ENCODE peak calls at places on chromosomes 5 and 9, in ten cellular contexts. X is uterus; S is IMR-90; L is OCI-LY7; G is mucosa of descending colon; H is A549; Y is WTC11; F is epithelial cell of esophagus; I is psoas muscle; N is CD8-positive, alpha-beta T cell. W is an unnamed sample.

GRCh38 chr5:66186108-66186507 is 42.0 kb downstream of the SREK1 start:
- DNase-seq in X (no peak), S (no peak), L (peak), G (no peak), H (no peak), Y (no peak), F (no peak), I (no peak), N (no peak), W (no peak)

GRCh38 chr5:29744618-29745017 is 1448.9 kb upstream of the CDH6 start:
- DNase-seq in X (no peak), S (no peak), L (no peak), G (no peak), H (no peak), Y (no peak), F (no peak), I (no peak), N (no peak), W (no peak)

GRCh38 chr9:103872811-103873210 is 221.3 kb upstream of the SMC2 start:
- DNase-seq in X (no peak), S (no peak), L (no peak), G (no peak), H (no peak), Y (peak), F (no peak), I (no peak), N (no peak), W (no peak)

GRCh38 chr9:133967024-133967741 is 24.9 kb downstream of the VAV2 start:
- DNase-seq in X (no peak), S (no peak), L (no peak), G (no peak), H (no peak), Y (no peak), F (peak), I (no peak), N (no peak), W (peak)

GRCh38 chr5:170070556-170071412 is 34.9 kb upstream of the FOXI1 start:
- DNase-seq in X (no peak), S (peak), L (peak), G (no peak), H (peak), Y (peak), F (peak), I (no peak), N (no peak), W (peak)

GRCh38 chr5:154740957-154741356 is 14.2 kb upstream of the LARP1 start:
- DNase-seq in X (peak), S (peak), L (no peak), G (no peak), H (no peak), Y (no peak), F (no peak), I (peak), N (no peak), W (no peak)

GRCh38 chr9:18020254-18020745 is 441.4 kb downstream of the SH3GL2 start:
- DNase-seq in X (peak), S (no peak), L (no peak), G (no peak), H (no peak), Y (no peak), F (no peak), I (no peak), N (no peak), W (no peak)

GRCh38 chr9:127370651-127371648 is 26.0 kb upstream of the SLC2A8 start:
- DNase-seq in X (no peak), S (no peak), L (no peak), G (no peak), H (no peak), Y (no peak), F (no peak), I (no peak), N (no peak), W (no peak)

GRCh38 chr5:128966846-128967245 is 1.6 kb downstream of the SLC27A6 start:
- DNase-seq in X (no peak), S (no peak), L (no peak), G (no peak), H (no peak), Y (no peak), F (peak), I (no peak), N (no peak), W (peak)

GRCh38 chr5:150616024-150616470 is 24.4 kb upstream of the SYNPO start:
- DNase-seq in X (peak), S (no peak), L (no peak), G (peak), H (no peak), Y (no peak), F (no peak), I (peak), N (no peak), W (no peak)

GRCh38 chr9:14705079-14705478 is 11.8 kb upstream of the ZDHHC21 start:
- DNase-seq in X (no peak), S (no peak), L (no peak), G (no peak), H (no peak), Y (no peak), F (no peak), I (no peak), N (no peak), W (no peak)

GRCh38 chr5:148268556-148268955 is at the start of gene SPINK13:
- DNase-seq in X (no peak), S (peak), L (no peak), G (no peak), H (peak), Y (no peak), F (peak), I (no peak), N (no peak), W (peak)

GRCh38 chr5:124732891-124733670 is 13.4 kb downstream of the ZNF608 start:
- DNase-seq in X (no peak), S (no peak), L (no peak), G (no peak), H (no peak), Y (no peak), F (no peak), I (no peak), N (no peak), W (no peak)

DNA sequence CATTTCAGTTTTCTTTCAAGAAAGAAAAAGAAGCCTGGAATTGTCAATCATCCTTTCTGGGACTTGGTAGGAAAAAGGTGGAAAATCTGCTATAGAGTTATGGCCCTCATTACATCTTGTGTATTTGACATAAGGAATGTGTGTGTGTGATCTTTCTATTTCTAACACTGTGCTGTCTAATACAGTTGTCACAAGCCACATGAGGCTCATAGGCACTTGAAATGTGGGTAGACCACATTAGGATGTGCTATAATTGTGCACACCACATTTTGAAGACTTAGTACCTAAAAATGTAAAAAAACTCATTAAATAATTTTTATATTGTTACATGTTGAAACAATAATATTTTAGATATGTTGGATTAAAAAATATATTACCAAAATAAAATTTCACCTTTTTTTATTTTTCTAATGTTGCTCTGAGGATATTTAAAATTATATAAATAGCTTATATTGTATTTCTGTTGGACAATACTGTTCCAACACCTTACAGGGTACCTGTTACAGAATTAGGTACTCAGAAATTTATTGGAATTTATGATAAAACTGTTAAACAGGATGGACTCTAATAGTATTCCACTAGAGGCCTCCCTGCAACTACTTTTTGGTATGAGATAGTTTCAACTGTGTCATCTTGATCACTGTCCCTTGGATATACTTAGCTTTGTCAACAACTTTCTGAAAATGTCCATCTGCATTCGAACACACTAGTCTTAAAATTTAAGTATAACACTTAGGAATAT is 18.4 kb downstream of the MSANTD3 start:
- DNase-seq in X (no peak), S (no peak), L (no peak), G (no peak), H (no peak), Y (no peak), F (no peak), I (no peak), N (no peak), W (no peak)
- TF ChIP-seq CTCF in X (no peak), S (peak), L (peak), G (no peak), H (peak), Y (no peak), F (no peak), I (peak), N (no peak), W (no peak)

DNA sequence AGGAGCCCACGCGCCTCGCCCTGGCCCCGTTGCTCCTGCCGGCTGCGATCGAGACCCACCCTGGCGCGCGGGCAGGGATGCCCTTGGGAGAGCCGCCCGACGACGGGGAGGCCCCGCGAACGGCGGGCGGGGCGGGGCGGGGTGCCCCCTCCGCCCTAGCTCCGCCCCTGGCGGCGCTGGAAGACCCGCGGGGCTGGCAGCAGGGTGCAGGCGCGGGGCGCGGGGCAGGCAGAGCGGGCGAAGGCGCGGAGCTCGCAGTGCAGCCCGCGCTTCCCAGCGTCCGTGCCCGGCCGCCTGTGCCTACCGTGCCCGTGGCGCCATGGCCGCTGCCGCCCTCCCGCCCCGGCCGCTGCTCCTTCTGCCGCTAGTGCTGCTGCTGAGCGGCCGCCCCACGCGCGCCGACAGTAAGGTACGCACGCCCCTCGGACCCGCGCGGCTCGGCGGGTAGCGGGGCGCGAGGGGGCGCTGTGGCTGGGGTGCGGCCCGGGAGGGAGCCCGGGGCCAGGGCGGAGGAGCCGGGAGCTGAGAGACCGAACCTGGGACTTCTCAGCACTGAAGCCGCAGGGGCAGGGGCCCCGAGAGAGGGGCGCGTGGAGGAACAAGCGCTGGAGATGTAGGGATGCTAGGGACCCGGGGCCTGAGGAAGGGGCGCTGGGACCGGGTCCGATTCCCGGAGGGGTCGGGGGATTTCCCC is at the start of gene OLFML2A:
- DNase-seq in X (peak), S (no peak), L (peak), G (peak), H (peak), Y (peak), F (peak), I (no peak), N (no peak), W (no peak)
- TF ChIP-seq CTCF in X (peak), S (peak), L (peak), G (no peak), H (peak), Y (peak), F (no peak), I (peak), N (no peak), W (peak)

DNA sequence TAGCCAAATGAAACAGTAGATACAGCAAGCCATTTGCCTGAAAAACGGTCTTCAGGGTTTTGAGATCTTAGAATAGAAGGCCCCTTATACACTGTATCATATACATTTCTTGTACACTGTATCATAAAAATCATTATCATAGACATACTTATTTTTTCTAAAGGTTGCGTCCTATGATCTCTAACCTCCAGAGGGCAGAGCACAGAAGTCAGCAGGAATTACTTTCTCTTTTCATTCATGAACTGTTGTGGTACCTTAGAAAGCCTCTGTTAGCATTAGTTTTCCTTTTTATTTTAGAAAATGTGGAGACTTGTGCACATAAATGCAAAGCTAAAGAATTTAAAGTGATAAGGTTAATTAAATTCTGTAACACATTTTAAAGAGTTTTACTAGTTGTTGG is 115.4 kb downstream of the OXCT1 start:
- DNase-seq in X (no peak), S (no peak), L (peak), G (no peak), H (no peak), Y (no peak), F (no peak), I (no peak), N (no peak), W (no peak)
- TF ChIP-seq CTCF in X (no peak), S (no peak), L (peak), G (no peak), H (peak), Y (no peak), F (peak), I (no peak), N (no peak), W (no peak)

GRCh38 chr5:100749771-100750284 is 153.3 kb downstream of the ST8SIA4 start:
- DNase-seq in X (no peak), S (no peak), L (no peak), G (no peak), H (no peak), Y (no peak), F (no peak), I (no peak), N (no peak), W (no peak)
- TF ChIP-seq CTCF in X (no peak), S (no peak), L (no peak), G (no peak), H (no peak), Y (no peak), F (no peak), I (no peak), N (no peak), W (no peak)

GRCh38 chr9:98380065-98380681 is 124.7 kb upstream of the TBC1D2 start:
- DNase-seq in X (no peak), S (peak), L (peak), G (no peak), H (peak), Y (peak), F (peak), I (no peak), N (no peak), W (peak)

GRCh38 chr9:98381311-98382103 is 126.1 kb upstream of the TBC1D2 start:
- DNase-seq in X (no peak), S (no peak), L (peak), G (no peak), H (no peak), Y (no peak), F (no peak), I (no peak), N (no peak), W (no peak)

GRCh38 chr9:98385751-98386150 is 130.3 kb upstream of the TBC1D2 start:
- DNase-seq in X (no peak), S (no peak), L (peak), G (no peak), H (no peak), Y (no peak), F (no peak), I (no peak), N (no peak), W (no peak)

GRCh38 chr9:98379572-98379971 is 124.1 kb upstream of the TBC1D2 start:
- DNase-seq in X (no peak), S (no peak), L (no peak), G (no peak), H (no peak), Y (no peak), F (no peak), I (no peak), N (no peak), W (no peak)

DNA sequence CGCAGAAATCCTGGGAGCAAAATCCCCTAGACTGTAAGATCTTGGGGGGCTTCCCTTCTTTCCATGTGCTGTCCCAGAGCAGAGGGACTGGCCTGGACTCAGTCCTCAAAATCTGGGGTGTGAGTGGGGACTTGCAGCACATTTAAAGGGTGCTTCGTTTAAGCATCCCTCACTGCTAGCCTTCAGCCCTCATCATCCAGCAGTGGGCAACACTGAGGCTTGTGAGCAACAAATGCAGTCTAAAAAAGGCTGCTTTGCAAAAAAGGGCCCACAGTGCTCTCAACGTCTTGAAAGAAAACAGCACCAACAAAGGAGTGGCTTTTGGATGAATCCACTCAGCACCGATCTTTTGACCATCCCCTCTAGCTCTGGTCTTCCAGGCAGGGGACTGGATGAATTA is 128.3 kb upstream of the TBC1D2 start:
- DNase-seq in X (no peak), S (peak), L (no peak), G (no peak), H (peak), Y (no peak), F (no peak), I (no peak), N (no peak), W (no peak)
- TF ChIP-seq CTCF in X (no peak), S (peak), L (peak), G (no peak), H (no peak), Y (no peak), F (no peak), I (no peak), N (no peak), W (no peak)

GRCh38 chr5:77973253-77973609 is 197.1 kb upstream of the TBCA start:
- DNase-seq in X (no peak), S (no peak), L (no peak), G (no peak), H (no peak), Y (peak), F (peak), I (no peak), N (no peak), W (no peak)
- TF ChIP-seq CTCF in X (no peak), S (no peak), L (no peak), G (no peak), H (no peak), Y (no peak), F (peak), I (no peak), N (no peak), W (no peak)

GRCh38 chr9:13354733-13355132 is 75.2 kb upstream of the MPDZ start:
- DNase-seq in X (no peak), S (peak), L (no peak), G (no peak), H (no peak), Y (no peak), F (peak), I (no peak), N (no peak), W (peak)

GRCh38 chr9:13352451-13352979 is 73.0 kb upstream of the MPDZ start:
- DNase-seq in X (no peak), S (no peak), L (no peak), G (no peak), H (no peak), Y (no peak), F (no peak), I (no peak), N (no peak), W (no peak)

DNA sequence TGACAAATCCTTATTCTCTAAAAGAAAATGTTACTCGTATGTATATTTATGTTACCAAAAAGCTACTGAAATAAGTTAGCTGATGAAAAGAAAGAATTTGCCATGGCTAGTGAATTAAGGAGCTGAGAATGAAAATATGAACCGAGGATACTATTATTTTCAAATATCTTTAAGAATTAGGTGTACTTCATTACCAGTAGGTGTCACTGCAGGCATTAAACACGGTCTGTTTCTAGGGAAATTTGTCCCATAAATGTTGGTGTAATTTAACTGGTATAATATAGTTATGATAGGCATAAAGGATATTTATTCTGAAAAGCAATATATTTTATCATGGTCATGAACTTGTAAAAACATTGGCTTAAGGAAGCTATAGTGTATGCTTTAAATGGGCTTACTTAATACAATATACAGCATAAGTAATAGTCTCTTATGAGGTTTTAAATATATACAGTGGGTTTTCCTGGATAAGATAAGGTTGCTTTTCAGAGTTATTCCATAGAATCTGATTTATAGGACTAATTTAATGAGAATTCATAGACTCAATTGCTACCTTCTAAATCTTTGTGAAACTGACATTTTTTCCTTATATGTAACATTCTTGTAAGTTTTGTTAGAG is 72.4 kb upstream of the MPDZ start:
- DNase-seq in X (no peak), S (peak), L (peak), G (no peak), H (peak), Y (no peak), F (peak), I (no peak), N (no peak), W (peak)
- TF ChIP-seq CTCF in X (peak), S (peak), L (peak), G (no peak), H (peak), Y (peak), F (peak), I (peak), N (no peak), W (peak)

GRCh38 chr5:159682623-159683022 is 233.7 kb upstream of the ADRA1B start:
- DNase-seq in X (no peak), S (no peak), L (no peak), G (no peak), H (peak), Y (no peak), F (no peak), I (no peak), N (no peak), W (no peak)
- TF ChIP-seq CTCF in X (no peak), S (peak), L (peak), G (no peak), H (no peak), Y (no peak), F (no peak), I (no peak), N (no peak), W (no peak)

GRCh38 chr5:179907570-179908324 is at the start of gene TBC1D9B:
- DNase-seq in X (peak), S (peak), L (peak), G (peak), H (peak), Y (peak), F (peak), I (peak), N (peak), W (peak)

GRCh38 chr5:179909224-179909623 is 1.5 kb upstream of the TBC1D9B start:
- DNase-seq in X (no peak), S (no peak), L (no peak), G (no peak), H (no peak), Y (no peak), F (no peak), I (no peak), N (no peak), W (no peak)

GRCh38 chr5:179906795-179907569 is 715 bp downstream of the TBC1D9B start:
- DNase-seq in X (peak), S (peak), L (peak), G (peak), H (no peak), Y (peak), F (peak), I (peak), N (no peak), W (peak)

GRCh38 chr5:179906294-179906794 is 1.4 kb downstream of the TBC1D9B start:
- DNase-seq in X (no peak), S (no peak), L (no peak), G (peak), H (no peak), Y (peak), F (no peak), I (no peak), N (no peak), W (no peak)

DNA sequence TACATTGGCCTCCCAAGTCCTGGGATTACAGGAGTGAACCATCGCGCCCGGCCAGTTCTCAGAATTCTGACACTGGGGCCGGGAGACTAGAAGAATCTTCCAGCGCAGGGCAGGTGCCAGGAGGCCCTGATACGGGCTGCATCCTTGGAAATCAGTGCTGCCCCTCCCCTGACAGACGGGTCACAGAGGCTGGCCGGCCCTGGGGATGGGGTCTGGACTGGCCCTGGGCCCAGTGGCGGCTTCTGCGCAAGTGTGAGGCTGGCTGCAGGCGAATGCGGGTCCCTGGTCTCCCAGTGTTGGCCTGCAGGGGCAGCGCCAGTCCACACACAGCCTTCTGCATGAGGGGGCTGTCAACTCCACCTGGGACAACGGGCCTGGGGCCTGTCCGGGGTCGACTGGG is 831 bp upstream of the TBC1D9B start:
- DNase-seq in X (no peak), S (no peak), L (peak), G (peak), H (no peak), Y (peak), F (no peak), I (peak), N (no peak), W (no peak)
- TF ChIP-seq CTCF in X (no peak), S (peak), L (peak), G (no peak), H (no peak), Y (no peak), F (no peak), I (no peak), N (no peak), W (peak)

W was measured in bronchial epithelial cell.